ENCODE peak calls at places on chromosomes 6 and 20, in eight cellular contexts. G is astrocyte of the spinal cord; Z is astrocyte of the hippocampus; K is GM12865; A is GM04503; S is globus pallidus; T is effector memory CD4-positive, alpha-beta T cell; R is activated CD8-positive, alpha-beta memory T cell treated with anti-CD3 and anti-CD28 coated beads, Interleukin-2, amount 10 ng/mL, durations not matched to agents 7 days and 5 days. F is an unnamed sample.

GRCh38 chr20:58523916-58524315 is 8.7 kb upstream of the APCDD1L start:
- DNase-seq in T (no peak), Z (peak), G (peak), S (no peak), K (no peak), A (peak), R (no peak), F (no peak)

GRCh38 chr6:121319112-121319553 is 15.1 kb downstream of the TBC1D32 start:
- DNase-seq in R (no peak), T (no peak), Z (peak), G (peak), A (no peak), K (no peak), S (no peak), F (peak)

GRCh38 chr20:20520776-20521175 is 152.9 kb downstream of the INSM1 start:
- DNase-seq in S (no peak), Z (peak), R (no peak), T (no peak), G (peak), K (no peak), A (peak), F (no peak)

GRCh38 chr20:32583581-32584045 is 1.5 kb downstream of the NOL4L start:
- DNase-seq in Z (no peak), S (peak), K (no peak), A (no peak), R (no peak), T (no peak), G (no peak), F (no peak)

GRCh38 chr6:57328074-57328473 is 10.6 kb downstream of the PRIM2 start:
- DNase-seq in K (no peak), A (no peak), S (no peak), Z (no peak), T (no peak), G (no peak), R (no peak), F (no peak)

GRCh38 chr6:37868447-37868825 is 48.9 kb downstream of the ZFAND3 start:
- DNase-seq in R (no peak), A (peak), T (no peak), K (no peak), G (peak), S (no peak), Z (peak), F (no peak)

GRCh38 chr20:63775096-63775978 is 35.8 kb downstream of the SLC2A4RG start:
- DNase-seq in A (no peak), T (no peak), K (no peak), R (peak), S (peak), G (peak), Z (peak), F (no peak)

GRCh38 chr20:20317195-20318113 is 50.5 kb upstream of the INSM1 start:
- DNase-seq in Z (no peak), T (no peak), R (no peak), G (no peak), A (no peak), S (peak), K (peak), F (no peak)

GRCh38 chr20:62761058-62761758 is 35.1 kb upstream of the MRGBP start:
- DNase-seq in G (no peak), T (no peak), Z (peak), S (no peak), R (no peak), A (no peak), K (no peak), F (no peak)

GRCh38 chr20:4814696-4815252 is 93.1 kb downstream of the PRND start:
- DNase-seq in S (peak), Z (no peak), G (no peak), R (peak), T (peak), A (no peak), K (peak), F (no peak)

GRCh38 chr20:2178328-2179232 is 77.0 kb downstream of the STK35 start:
- DNase-seq in Z (no peak), G (no peak), S (no peak), A (no peak), K (no peak), R (no peak), T (no peak), F (no peak)

GRCh38 chr6:71294121-71294523 is 5.5 kb downstream of the OGFRL1 start:
- DNase-seq in K (no peak), T (no peak), Z (peak), R (no peak), A (peak), S (no peak), G (peak), F (no peak)

GRCh38 chr6:134516582-134516981 is 198.7 kb upstream of the SGK1 start:
- DNase-seq in S (no peak), K (no peak), T (no peak), G (no peak), A (no peak), R (no peak), Z (no peak), F (no peak)

GRCh38 chr20:18852318-18852717 is 38.7 kb downstream of the SCP2D1 start:
- DNase-seq in G (no peak), A (no peak), K (no peak), R (no peak), Z (no peak), T (no peak), S (no peak), F (no peak)

GRCh38 chr20:47907031-47907670 is 121.9 kb upstream of the SULF2 start:
- DNase-seq in S (no peak), K (no peak), A (no peak), T (no peak), Z (no peak), R (no peak), G (no peak), F (no peak)

GRCh38 chr6:72218125-72218524 is 331.8 kb downstream of the RIMS1 start:
- DNase-seq in Z (peak), T (no peak), A (no peak), G (peak), S (peak), R (no peak), K (peak), F (peak)

GRCh38 chr6:119493980-119494379 is 144.4 kb upstream of the MAN1A1 start:
- DNase-seq in T (no peak), K (no peak), S (no peak), A (no peak), Z (no peak), G (no peak), R (no peak), F (peak)